ENCODE peak calls at places on chromosomes 16 and 17, in five cellular contexts. One of them, this sample, is unnamed.

GRCh38 chr16:19948186-19949104 is 63.8 kb upstream of the GPRC5B start:
- DNase-seq in H1: peak
- DNase-seq in HepG2: no peak
- DNase-seq in K562: no peak
- DNase-seq in GM12878: no peak
- DNase-seq in this sample: peak

GRCh38 chr17:68491864-68492263 is 20.4 kb upstream of the PRKAR1A start:
- DNase-seq in H1: no peak
- DNase-seq in HepG2: no peak
- DNase-seq in K562: no peak
- DNase-seq in GM12878: no peak
- DNase-seq in this sample: no peak

GRCh38 chr16:21101631-21102420 is 48.8 kb downstream of the DNAH3 start:
- DNase-seq in H1: no peak
- DNase-seq in HepG2: peak
- DNase-seq in K562: peak
- DNase-seq in GM12878: no peak
- DNase-seq in this sample: peak

GRCh38 chr17:65055708-65056638 is 567 bp downstream of the GNA13 start:
- DNase-seq in H1: no peak
- DNase-seq in HepG2: peak
- DNase-seq in K562: peak
- DNase-seq in GM12878: no peak
- DNase-seq in this sample: peak

GRCh38 chr17:76385892-76386786 is 1.7 kb downstream of the SPHK1 start:
- DNase-seq in H1: no peak
- DNase-seq in HepG2: peak
- DNase-seq in K562: peak
- DNase-seq in GM12878: no peak
- DNase-seq in this sample: peak

GRCh38 chr16:68642436-68643064 is 2.6 kb upstream of the CDH3 start:
- DNase-seq in H1: peak
- DNase-seq in HepG2: no peak
- DNase-seq in K562: no peak
- DNase-seq in GM12878: no peak
- DNase-seq in this sample: peak

GRCh38 chr16:27529962-27530361 is 19.8 kb downstream of the GTF3C1 start:
- DNase-seq in H1: no peak
- DNase-seq in HepG2: no peak
- DNase-seq in K562: no peak
- DNase-seq in GM12878: no peak
- DNase-seq in this sample: no peak

GRCh38 chr17:19707728-19708221 is 8.6 kb downstream of the SLC47A2 start:
- DNase-seq in H1: no peak
- DNase-seq in HepG2: no peak
- DNase-seq in K562: no peak
- DNase-seq in GM12878: no peak
- DNase-seq in this sample: no peak

GRCh38 chr17:17448723-17449122 is 28.1 kb upstream of the MED9 start:
- DNase-seq in H1: no peak
- DNase-seq in HepG2: no peak
- DNase-seq in K562: no peak
- DNase-seq in GM12878: no peak
- DNase-seq in this sample: no peak

GRCh38 chr16:57352636-57353047 is 5.9 kb upstream of the CCL22 start:
- DNase-seq in H1: no peak
- DNase-seq in HepG2: no peak
- DNase-seq in K562: no peak
- DNase-seq in GM12878: no peak
- DNase-seq in this sample: no peak

GRCh38 chr17:63423251-63423950 is 22.7 kb downstream of the CYB561 start:
- DNase-seq in H1: no peak
- DNase-seq in HepG2: no peak
- DNase-seq in K562: no peak
- DNase-seq in GM12878: no peak
- DNase-seq in this sample: no peak

GRCh38 chr16:325375-326155 is 27.0 kb downstream of the AXIN1 start:
- DNase-seq in H1: no peak
- DNase-seq in HepG2: no peak
- DNase-seq in K562: no peak
- DNase-seq in GM12878: no peak
- DNase-seq in this sample: no peak

GRCh38 chr17:4043862-4044261 is 79.6 kb upstream of the ATP2A3 start:
- DNase-seq in H1: no peak
- DNase-seq in HepG2: no peak
- DNase-seq in K562: no peak
- DNase-seq in GM12878: peak
- DNase-seq in this sample: no peak

GRCh38 chr16:84941916-84942315 is 69.4 kb downstream of the ZDHHC7 start:
- DNase-seq in H1: no peak
- DNase-seq in HepG2: no peak
- DNase-seq in K562: no peak
- DNase-seq in GM12878: no peak
- DNase-seq in this sample: no peak

GRCh38 chr16:53061701-53062159 is 6.9 kb downstream of the CHD9 start:
- DNase-seq in H1: no peak
- DNase-seq in HepG2: peak
- DNase-seq in K562: no peak
- DNase-seq in GM12878: peak
- DNase-seq in this sample: no peak

GRCh38 chr16:57956924-57957323 is 14.0 kb downstream of the CNGB1 start:
- DNase-seq in H1: no peak
- DNase-seq in HepG2: no peak
- DNase-seq in K562: no peak
- DNase-seq in GM12878: no peak
- DNase-seq in this sample: no peak

GRCh38 chr16:20952144-20952797 is 51.7 kb downstream of the LYRM1 start:
- DNase-seq in H1: no peak
- DNase-seq in HepG2: no peak
- DNase-seq in K562: no peak
- DNase-seq in GM12878: no peak
- DNase-seq in this sample: no peak

GRCh38 chr16:26827386-26827785 is 239.3 kb upstream of the C16orf82 start:
- DNase-seq in H1: no peak
- DNase-seq in HepG2: no peak
- DNase-seq in K562: no peak
- DNase-seq in GM12878: no peak
- DNase-seq in this sample: no peak

GRCh38 chr16:71499775-71500364 is 10.7 kb upstream of the ZNF19 start:
- DNase-seq in H1: no peak
- DNase-seq in HepG2: peak
- DNase-seq in K562: peak
- DNase-seq in GM12878: peak
- DNase-seq in this sample: peak

GRCh38 chr16:14501331-14502255 is 128.5 kb downstream of the PARN start:
- DNase-seq in H1: peak
- DNase-seq in HepG2: peak
- DNase-seq in K562: peak
- DNase-seq in GM12878: peak
- DNase-seq in this sample: peak

GRCh38 chr16:74480150-74481029 is 59.1 kb upstream of the CLEC18B start:
- DNase-seq in H1: no peak
- DNase-seq in HepG2: no peak
- DNase-seq in K562: peak
- DNase-seq in GM12878: no peak
- DNase-seq in this sample: no peak

GRCh38 chr16:16166952-16167351 is 56.3 kb downstream of the ABCC6 start:
- DNase-seq in H1: no peak
- DNase-seq in HepG2: no peak
- DNase-seq in K562: peak
- DNase-seq in GM12878: no peak
- DNase-seq in this sample: no peak

GRCh38 chr16:80806957-80807356 is 2.6 kb upstream of the CDYL2 start:
- DNase-seq in H1: no peak
- DNase-seq in HepG2: peak
- DNase-seq in K562: no peak
- DNase-seq in GM12878: no peak
- DNase-seq in this sample: no peak

GRCh38 chr16:69767459-69768229 is 5.5 kb downstream of the WWP2 start:
- DNase-seq in H1: no peak
- DNase-seq in HepG2: no peak
- DNase-seq in K562: no peak
- DNase-seq in GM12878: no peak
- DNase-seq in this sample: no peak

GRCh38 chr17:16888413-16889087 is 83.4 kb downstream of the TNFRSF13B start:
- DNase-seq in H1: no peak
- DNase-seq in HepG2: no peak
- DNase-seq in K562: no peak
- DNase-seq in GM12878: no peak
- DNase-seq in this sample: no peak

GRCh38 chr16:83615131-83615530 is 192.6 kb upstream of the HSBP1 start:
- DNase-seq in H1: no peak
- DNase-seq in HepG2: no peak
- DNase-seq in K562: no peak
- DNase-seq in GM12878: no peak
- DNase-seq in this sample: no peak

GRCh38 chr16:11314309-11314894 is 30.9 kb upstream of the RMI2 start:
- DNase-seq in H1: no peak
- DNase-seq in HepG2: no peak
- DNase-seq in K562: no peak
- DNase-seq in GM12878: no peak
- DNase-seq in this sample: no peak

GRCh38 chr16:11313493-11314308 is 31.6 kb upstream of the RMI2 start:
- DNase-seq in H1: no peak
- DNase-seq in HepG2: no peak
- DNase-seq in K562: no peak
- DNase-seq in GM12878: no peak
- DNase-seq in this sample: no peak

GRCh38 chr16:11318817-11319216 is 26.4 kb upstream of the RMI2 start:
- DNase-seq in H1: no peak
- DNase-seq in HepG2: no peak
- DNase-seq in K562: no peak
- DNase-seq in GM12878: no peak
- DNase-seq in this sample: no peak

GRCh38 chr16:11315499-11315898 is 29.8 kb upstream of the RMI2 start:
- DNase-seq in H1: peak
- DNase-seq in HepG2: no peak
- DNase-seq in K562: no peak
- DNase-seq in GM12878: no peak
- DNase-seq in this sample: peak

DNA sequence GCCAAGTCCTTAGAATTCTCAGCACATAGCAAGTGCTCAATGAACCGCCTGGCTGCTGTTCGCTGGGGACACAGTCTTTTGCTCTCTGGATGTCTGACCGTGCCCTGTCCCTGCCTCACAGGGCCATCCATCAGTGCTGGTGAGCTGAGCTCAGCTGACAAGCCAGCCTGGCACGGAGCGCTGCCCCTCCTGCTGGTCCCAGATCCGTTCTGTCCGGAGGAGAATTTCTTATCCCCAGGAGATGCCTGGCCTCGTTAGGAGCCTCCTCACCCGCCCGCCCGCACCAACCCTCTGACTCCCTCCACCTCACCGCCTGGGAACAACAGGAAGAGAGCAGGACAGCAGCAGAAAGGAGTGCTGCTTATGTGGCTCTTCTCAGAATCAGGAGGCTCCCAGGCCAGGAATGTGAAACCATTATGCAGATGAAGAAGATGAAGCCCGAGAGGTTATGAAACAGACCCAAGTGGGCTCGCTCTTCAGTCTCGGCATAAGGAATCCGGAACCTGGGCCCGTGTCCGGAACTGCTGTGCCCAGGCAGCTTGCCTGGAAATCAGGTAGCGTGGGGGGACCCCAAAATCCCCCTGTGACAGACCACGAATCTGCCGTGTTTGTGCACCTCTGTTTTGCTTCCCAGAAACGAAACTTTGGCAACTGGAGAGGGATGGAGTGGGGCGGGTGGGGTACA is 28.8 kb upstream of the RMI2 start:
- DNase-seq in H1: no peak
- DNase-seq in HepG2: no peak
- DNase-seq in K562: no peak
- DNase-seq in GM12878: no peak
- DNase-seq in this sample: peak
- TF ChIP-seq CREB1 in H1: no peak
- TF ChIP-seq CREB1 in HepG2: no peak
- TF ChIP-seq CREB1 in K562: no peak
- TF ChIP-seq CREB1 in GM12878: no peak
- TF ChIP-seq CREB1 in this sample: no peak

GRCh38 chr17:13941781-13942180 is 127.5 kb upstream of the COX10 start:
- DNase-seq in H1: no peak
- DNase-seq in HepG2: no peak
- DNase-seq in K562: no peak
- DNase-seq in GM12878: no peak
- DNase-seq in this sample: no peak

GRCh38 chr17:13943859-13944258 is 125.4 kb upstream of the COX10 start:
- DNase-seq in H1: no peak
- DNase-seq in HepG2: no peak
- DNase-seq in K562: no peak
- DNase-seq in GM12878: no peak
- DNase-seq in this sample: no peak

GRCh38 chr17:13939222-13939621 is 130.1 kb upstream of the COX10 start:
- DNase-seq in H1: no peak
- DNase-seq in HepG2: no peak
- DNase-seq in K562: no peak
- DNase-seq in GM12878: no peak
- DNase-seq in this sample: peak

DNA sequence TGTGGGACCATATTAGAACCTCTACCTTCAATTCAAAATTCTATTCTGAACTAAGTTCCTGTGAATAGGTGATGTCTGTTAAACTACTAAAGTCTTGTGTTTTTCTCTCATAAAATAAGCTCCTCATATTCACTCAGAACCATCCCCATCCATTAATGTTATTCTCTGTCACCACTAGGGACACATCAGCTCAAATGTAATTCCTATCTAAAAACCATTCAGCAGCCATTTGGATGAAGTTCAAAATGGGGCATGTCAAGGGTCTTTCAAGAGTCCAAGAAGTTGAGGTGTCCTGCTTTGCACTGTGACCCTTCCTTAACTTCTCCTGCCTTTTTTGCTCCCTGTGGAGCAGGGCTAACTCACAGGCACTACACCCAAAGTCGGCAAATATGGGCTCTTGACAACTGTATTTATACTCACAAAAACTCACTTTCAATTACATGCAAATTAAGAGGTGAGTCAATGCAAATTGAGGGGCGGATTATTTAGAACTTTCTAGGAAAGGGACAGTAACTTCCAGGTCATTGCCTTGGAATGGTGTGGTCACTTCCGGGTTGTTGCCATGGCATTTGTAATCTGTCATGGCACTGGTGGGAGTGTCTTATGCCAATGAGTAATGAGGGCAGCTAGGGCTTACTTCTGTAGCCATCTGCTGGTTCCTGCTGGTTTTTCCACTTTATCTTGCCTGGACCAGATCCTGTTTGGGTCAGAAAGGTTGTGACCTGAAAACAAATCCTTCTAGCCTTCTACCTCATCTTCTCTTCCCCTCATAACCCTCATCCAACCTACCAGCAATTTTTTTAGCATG is 128.2 kb upstream of the COX10 start:
- DNase-seq in H1: no peak
- DNase-seq in HepG2: no peak
- DNase-seq in K562: no peak
- DNase-seq in GM12878: no peak
- DNase-seq in this sample: no peak
- TF ChIP-seq CTCF in H1: peak
- TF ChIP-seq CTCF in HepG2: no peak
- TF ChIP-seq CTCF in K562: no peak
- TF ChIP-seq CTCF in GM12878: no peak
- TF ChIP-seq CTCF in this sample: no peak

GRCh38 chr16:30366511-30366910 is 3.8 kb downstream of the TBC1D10B start:
- DNase-seq in H1: no peak
- DNase-seq in HepG2: no peak
- DNase-seq in K562: no peak
- DNase-seq in GM12878: no peak
- DNase-seq in this sample: no peak
- TF ChIP-seq USF2 in H1: no peak
- TF ChIP-seq USF2 in HepG2: no peak
- TF ChIP-seq USF2 in K562: no peak
- TF ChIP-seq USF2 in GM12878: no peak
- TF ChIP-seq USF2 in this sample: no peak

GRCh38 chr17:6110088-6110487 is 39.9 kb downstream of the WSCD1 start:
- DNase-seq in H1: no peak
- DNase-seq in HepG2: no peak
- DNase-seq in K562: no peak
- DNase-seq in GM12878: no peak
- DNase-seq in this sample: no peak
- TF ChIP-seq CREB1 in H1: no peak
- TF ChIP-seq CREB1 in HepG2: no peak
- TF ChIP-seq CREB1 in K562: no peak
- TF ChIP-seq CREB1 in GM12878: no peak
- TF ChIP-seq CREB1 in this sample: no peak